ENCODE peak calls at places on chromosomes 5 and 9, in six cellular contexts. One of them, this sample, is unnamed.

GRCh38 chr5:131983244-131983771 is 28.1 kb downstream of the ACSL6 start:
- DNase-seq in choroid plexus epithelial cell: peak
- DNase-seq in IMR-90: no peak
- DNase-seq in GM06990: no peak
- DNase-seq in hepatocyte: no peak
- DNase-seq in AG04450: no peak
- DNase-seq in this sample: no peak

GRCh38 chr5:218457-219289 is 553 bp downstream of the SDHA start:
- DNase-seq in choroid plexus epithelial cell: peak
- DNase-seq in IMR-90: peak
- DNase-seq in GM06990: peak
- DNase-seq in hepatocyte: peak
- DNase-seq in AG04450: no peak
- DNase-seq in this sample: peak

GRCh38 chr5:91641730-91642350 is 258.7 kb upstream of the ARRDC3 start:
- DNase-seq in choroid plexus epithelial cell: peak
- DNase-seq in IMR-90: peak
- DNase-seq in GM06990: peak
- DNase-seq in hepatocyte: peak
- DNase-seq in AG04450: peak
- DNase-seq in this sample: peak

GRCh38 chr5:54224083-54224836 is 86.1 kb downstream of the ARL15 start:
- DNase-seq in choroid plexus epithelial cell: no peak
- DNase-seq in IMR-90: no peak
- DNase-seq in GM06990: no peak
- DNase-seq in hepatocyte: no peak
- DNase-seq in AG04450: no peak
- DNase-seq in this sample: peak

GRCh38 chr9:113640418-113640817 is 176.9 kb downstream of the RGS3 start:
- DNase-seq in choroid plexus epithelial cell: no peak
- DNase-seq in IMR-90: no peak
- DNase-seq in GM06990: no peak
- DNase-seq in hepatocyte: no peak
- DNase-seq in AG04450: no peak
- DNase-seq in this sample: no peak

GRCh38 chr5:10251409-10251808 is 1.3 kb downstream of the CCT5 start:
- DNase-seq in choroid plexus epithelial cell: no peak
- DNase-seq in IMR-90: no peak
- DNase-seq in GM06990: no peak
- DNase-seq in hepatocyte: no peak
- DNase-seq in AG04450: no peak
- DNase-seq in this sample: no peak

GRCh38 chr5:179530069-179530998 is 20.0 kb upstream of the RUFY1 start:
- DNase-seq in choroid plexus epithelial cell: peak
- DNase-seq in IMR-90: no peak
- DNase-seq in GM06990: peak
- DNase-seq in hepatocyte: peak
- DNase-seq in AG04450: no peak
- DNase-seq in this sample: peak

GRCh38 chr5:56649569-56649968 is 165.8 kb upstream of the MAP3K1 start:
- DNase-seq in choroid plexus epithelial cell: peak
- DNase-seq in IMR-90: peak
- DNase-seq in GM06990: no peak
- DNase-seq in hepatocyte: no peak
- DNase-seq in AG04450: no peak
- DNase-seq in this sample: peak

GRCh38 chr9:111003182-111003581 is 35.1 kb downstream of the LPAR1 start:
- DNase-seq in choroid plexus epithelial cell: no peak
- DNase-seq in IMR-90: no peak
- DNase-seq in GM06990: no peak
- DNase-seq in hepatocyte: no peak
- DNase-seq in AG04450: no peak
- DNase-seq in this sample: no peak

GRCh38 chr9:87071473-87071872 is 124.2 kb upstream of the GAS1 start:
- DNase-seq in choroid plexus epithelial cell: no peak
- DNase-seq in IMR-90: no peak
- DNase-seq in GM06990: no peak
- DNase-seq in hepatocyte: no peak
- DNase-seq in AG04450: no peak
- DNase-seq in this sample: no peak

GRCh38 chr9:91433180-91433579 is 9.5 kb upstream of the NFIL3 start:
- DNase-seq in choroid plexus epithelial cell: peak
- DNase-seq in IMR-90: peak
- DNase-seq in GM06990: no peak
- DNase-seq in hepatocyte: peak
- DNase-seq in AG04450: peak
- DNase-seq in this sample: peak

GRCh38 chr9:33354651-33355211 is 47.6 kb downstream of the AQP7 start:
- DNase-seq in choroid plexus epithelial cell: peak
- DNase-seq in IMR-90: peak
- DNase-seq in GM06990: no peak
- DNase-seq in hepatocyte: no peak
- DNase-seq in AG04450: peak
- DNase-seq in this sample: peak

DNA sequence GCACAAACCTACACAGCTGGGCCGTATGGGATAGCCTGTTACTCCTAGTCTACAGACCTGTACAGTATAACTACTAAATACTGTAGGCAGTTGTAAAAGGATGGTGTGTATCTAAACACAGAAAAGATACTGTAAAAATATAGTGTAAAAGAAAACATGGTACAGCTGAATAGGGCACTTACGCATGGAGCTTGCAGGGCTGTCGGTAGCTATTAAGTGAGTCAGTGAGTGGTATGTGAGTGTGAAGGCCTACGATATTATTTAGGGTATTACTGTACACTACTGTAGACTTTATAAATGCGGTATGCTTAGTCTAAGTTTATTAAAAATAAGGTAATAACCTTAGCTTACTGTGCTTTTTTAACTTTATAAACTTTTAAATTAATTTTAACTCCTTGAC is 1.2 kb downstream of the ZCCHC9 start:
- DNase-seq in choroid plexus epithelial cell: no peak
- DNase-seq in IMR-90: peak
- DNase-seq in GM06990: no peak
- DNase-seq in hepatocyte: no peak
- DNase-seq in AG04450: no peak
- DNase-seq in this sample: peak
- H3K4me3 ChIP-seq in choroid plexus epithelial cell: peak
- H3K4me3 ChIP-seq in IMR-90: peak
- H3K4me3 ChIP-seq in GM06990: peak
- H3K4me3 ChIP-seq in hepatocyte: peak
- H3K4me3 ChIP-seq in AG04450: peak
- H3K4me3 ChIP-seq in this sample: peak

DNA sequence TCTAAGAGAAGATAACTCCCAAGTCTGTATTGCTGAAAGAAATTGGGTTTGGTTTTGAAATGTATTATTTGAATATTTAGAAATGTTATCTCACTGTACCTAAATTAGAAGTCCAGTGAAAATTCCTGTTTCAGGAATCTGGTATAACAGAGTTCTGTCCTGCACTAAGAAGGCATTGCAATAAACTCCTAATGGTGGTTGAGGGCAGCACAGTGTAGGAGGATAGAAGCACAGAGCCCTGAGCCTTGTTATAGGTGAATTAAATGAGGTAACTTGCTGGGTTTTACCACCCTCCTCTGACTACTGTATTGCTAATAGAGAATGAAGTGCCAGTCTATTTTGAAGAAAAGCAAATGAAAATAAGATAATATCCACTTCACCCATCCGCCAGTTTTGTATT is 143.4 kb downstream of the CD180 start:
- DNase-seq in choroid plexus epithelial cell: no peak
- DNase-seq in IMR-90: no peak
- DNase-seq in GM06990: no peak
- DNase-seq in hepatocyte: no peak
- DNase-seq in AG04450: no peak
- DNase-seq in this sample: no peak
- TF ChIP-seq CTCF in choroid plexus epithelial cell: no peak
- TF ChIP-seq CTCF in IMR-90: no peak
- TF ChIP-seq CTCF in GM06990: no peak
- TF ChIP-seq CTCF in hepatocyte: no peak
- TF ChIP-seq CTCF in AG04450: no peak
- TF ChIP-seq CTCF in this sample: no peak

GRCh38 chr9:137031904-137032639 is at the start of gene FUT7:
- DNase-seq in choroid plexus epithelial cell: no peak
- DNase-seq in IMR-90: no peak
- DNase-seq in GM06990: peak
- DNase-seq in hepatocyte: no peak
- DNase-seq in AG04450: no peak
- DNase-seq in this sample: no peak

GRCh38 chr9:137030528-137030927 is 1.4 kb downstream of the FUT7 start:
- DNase-seq in choroid plexus epithelial cell: no peak
- DNase-seq in IMR-90: no peak
- DNase-seq in GM06990: peak
- DNase-seq in hepatocyte: no peak
- DNase-seq in AG04450: no peak
- DNase-seq in this sample: no peak

GRCh38 chr9:137029058-137029922 is 1.3 kb upstream of the ABCA2 start:
- DNase-seq in choroid plexus epithelial cell: peak
- DNase-seq in IMR-90: peak
- DNase-seq in GM06990: peak
- DNase-seq in hepatocyte: peak
- DNase-seq in AG04450: no peak
- DNase-seq in this sample: peak

GRCh38 chr9:137030006-137030405 is 1.9 kb downstream of the FUT7 start:
- DNase-seq in choroid plexus epithelial cell: no peak
- DNase-seq in IMR-90: no peak
- DNase-seq in GM06990: peak
- DNase-seq in hepatocyte: no peak
- DNase-seq in AG04450: no peak
- DNase-seq in this sample: no peak

DNA sequence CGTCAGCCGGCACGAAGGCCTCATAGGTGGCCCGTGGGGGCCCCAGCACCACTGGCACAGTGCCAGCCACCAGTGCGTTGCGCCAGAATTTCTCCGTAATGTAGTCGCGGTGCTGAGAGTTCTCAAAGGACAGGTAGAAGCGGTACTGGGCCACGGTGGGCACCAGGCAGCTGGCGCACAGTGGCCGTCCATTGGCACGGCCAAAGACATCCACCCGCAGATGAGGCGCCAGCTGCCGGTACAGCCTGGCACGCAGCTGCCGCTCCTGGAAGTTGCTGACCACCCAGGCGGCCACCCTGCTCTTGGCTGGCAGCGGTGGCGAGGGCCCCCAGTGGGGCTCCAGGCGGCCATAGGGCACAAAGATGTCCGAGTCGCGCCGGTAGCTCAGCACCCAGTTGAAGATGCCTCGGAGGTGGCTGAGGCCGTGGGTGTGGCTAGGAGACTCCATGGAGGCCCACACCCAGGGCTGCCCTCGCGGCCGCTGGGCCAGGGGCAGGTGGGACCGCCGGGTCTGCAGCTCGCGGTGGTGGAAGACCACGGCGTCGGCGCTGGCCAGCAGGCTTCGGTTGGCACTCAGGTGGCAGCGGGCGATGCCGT is 859 bp downstream of the FUT7 start:
- DNase-seq in choroid plexus epithelial cell: no peak
- DNase-seq in IMR-90: no peak
- DNase-seq in GM06990: no peak
- DNase-seq in hepatocyte: no peak
- DNase-seq in AG04450: no peak
- DNase-seq in this sample: no peak
- H3K4me3 ChIP-seq in choroid plexus epithelial cell: no peak
- H3K4me3 ChIP-seq in IMR-90: no peak
- H3K4me3 ChIP-seq in GM06990: peak
- H3K4me3 ChIP-seq in hepatocyte: no peak
- H3K4me3 ChIP-seq in AG04450: no peak
- H3K4me3 ChIP-seq in this sample: no peak

GRCh38 chr5:177311361-177311722 is 356 bp downstream of the MXD3 start:
- DNase-seq in choroid plexus epithelial cell: no peak
- DNase-seq in IMR-90: no peak
- DNase-seq in GM06990: no peak
- DNase-seq in hepatocyte: no peak
- DNase-seq in AG04450: no peak
- DNase-seq in this sample: no peak
- TF ChIP-seq CTCF in choroid plexus epithelial cell: no peak
- TF ChIP-seq CTCF in IMR-90: no peak
- TF ChIP-seq CTCF in GM06990: no peak
- TF ChIP-seq CTCF in hepatocyte: no peak
- TF ChIP-seq CTCF in AG04450: no peak
- TF ChIP-seq CTCF in this sample: no peak

GRCh38 chr5:142323480-142324376 is 1.1 kb downstream of the SPRY4 start:
- DNase-seq in choroid plexus epithelial cell: peak
- DNase-seq in IMR-90: peak
- DNase-seq in GM06990: no peak
- DNase-seq in hepatocyte: peak
- DNase-seq in AG04450: no peak
- DNase-seq in this sample: peak

GRCh38 chr5:142320427-142320732 is 4.4 kb downstream of the SPRY4 start:
- DNase-seq in choroid plexus epithelial cell: peak
- DNase-seq in IMR-90: no peak
- DNase-seq in GM06990: no peak
- DNase-seq in hepatocyte: peak
- DNase-seq in AG04450: no peak
- DNase-seq in this sample: no peak

GRCh38 chr5:142320851-142321560 is 3.8 kb downstream of the SPRY4 start:
- DNase-seq in choroid plexus epithelial cell: peak
- DNase-seq in IMR-90: peak
- DNase-seq in GM06990: no peak
- DNase-seq in hepatocyte: no peak
- DNase-seq in AG04450: no peak
- DNase-seq in this sample: peak

GRCh38 chr5:142322747-142323479 is 1.9 kb downstream of the SPRY4 start:
- DNase-seq in choroid plexus epithelial cell: peak
- DNase-seq in IMR-90: peak
- DNase-seq in GM06990: no peak
- DNase-seq in hepatocyte: no peak
- DNase-seq in AG04450: no peak
- DNase-seq in this sample: peak

DNA sequence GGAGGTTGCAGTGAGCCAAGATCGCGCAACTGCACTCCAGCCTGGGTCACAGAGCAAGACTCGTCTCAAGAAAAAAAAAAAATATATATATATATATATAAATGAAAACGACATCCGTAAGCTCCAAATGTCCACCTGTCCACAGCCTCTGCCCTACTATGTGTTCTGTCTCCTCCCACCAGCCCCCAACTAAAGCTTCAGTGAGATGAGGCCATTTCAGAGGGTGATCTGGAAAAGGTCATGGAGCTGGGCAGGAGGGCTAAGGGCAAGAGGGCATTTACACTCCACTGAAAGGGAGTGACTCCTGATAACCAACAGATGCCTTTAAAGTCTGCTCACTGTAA is 2.4 kb downstream of the SPRY4 start:
- DNase-seq in choroid plexus epithelial cell: no peak
- DNase-seq in IMR-90: no peak
- DNase-seq in GM06990: no peak
- DNase-seq in hepatocyte: no peak
- DNase-seq in AG04450: no peak
- DNase-seq in this sample: no peak
- H3K4me3 ChIP-seq in choroid plexus epithelial cell: peak
- H3K4me3 ChIP-seq in IMR-90: peak
- H3K4me3 ChIP-seq in GM06990: no peak
- H3K4me3 ChIP-seq in hepatocyte: no peak
- H3K4me3 ChIP-seq in AG04450: peak
- H3K4me3 ChIP-seq in this sample: peak

This sample was measured in fibroblast of villous mesenchyme.